ENCODE peak calls at places on chromosomes 2 and 18, in seven cellular contexts. One of them, this sample, is unnamed.

GRCh38 chr18:5413447-5413846 is 117.9 kb upstream of the ZBTB14 start:
- DNase-seq in HCT116: no peak
- DNase-seq in AG09319: no peak
- DNase-seq in dorsolateral prefrontal cortex: no peak
- DNase-seq in adrenal gland: no peak
- DNase-seq in cardiac muscle cell: no peak
- DNase-seq in osteocyte: no peak
- DNase-seq in this sample: no peak

GRCh38 chr18:28768791-28769768 is 592.1 kb upstream of the CDH2 start:
- DNase-seq in HCT116: no peak
- DNase-seq in AG09319: peak
- DNase-seq in dorsolateral prefrontal cortex: no peak
- DNase-seq in adrenal gland: no peak
- DNase-seq in cardiac muscle cell: no peak
- DNase-seq in osteocyte: no peak
- DNase-seq in this sample: no peak

GRCh38 chr2:147603434-147604225 is 241.2 kb upstream of the ACVR2A start:
- DNase-seq in HCT116: no peak
- DNase-seq in AG09319: no peak
- DNase-seq in dorsolateral prefrontal cortex: no peak
- DNase-seq in adrenal gland: no peak
- DNase-seq in cardiac muscle cell: peak
- DNase-seq in osteocyte: no peak
- DNase-seq in this sample: no peak

GRCh38 chr2:199019898-199020507 is 437.7 kb downstream of the SATB2 start:
- DNase-seq in HCT116: peak
- DNase-seq in AG09319: peak
- DNase-seq in dorsolateral prefrontal cortex: no peak
- DNase-seq in adrenal gland: no peak
- DNase-seq in cardiac muscle cell: peak
- DNase-seq in osteocyte: no peak
- DNase-seq in this sample: no peak

GRCh38 chr2:86413296-86414085 is 27.7 kb upstream of the KDM3A start:
- DNase-seq in HCT116: no peak
- DNase-seq in AG09319: no peak
- DNase-seq in dorsolateral prefrontal cortex: no peak
- DNase-seq in adrenal gland: no peak
- DNase-seq in cardiac muscle cell: no peak
- DNase-seq in osteocyte: no peak
- DNase-seq in this sample: no peak

GRCh38 chr18:24995056-24995455 is 356.9 kb downstream of the ZNF521 start:
- DNase-seq in HCT116: no peak
- DNase-seq in AG09319: no peak
- DNase-seq in dorsolateral prefrontal cortex: no peak
- DNase-seq in adrenal gland: no peak
- DNase-seq in cardiac muscle cell: no peak
- DNase-seq in osteocyte: no peak
- DNase-seq in this sample: no peak

GRCh38 chr2:235766206-235766794 is 272.5 kb downstream of the AGAP1 start:
- DNase-seq in HCT116: peak
- DNase-seq in AG09319: peak
- DNase-seq in dorsolateral prefrontal cortex: no peak
- DNase-seq in adrenal gland: peak
- DNase-seq in cardiac muscle cell: peak
- DNase-seq in osteocyte: peak
- DNase-seq in this sample: peak

GRCh38 chr2:6917071-6917760 is at the start of gene RNF144A:
- DNase-seq in HCT116: no peak
- DNase-seq in AG09319: no peak
- DNase-seq in dorsolateral prefrontal cortex: peak
- DNase-seq in adrenal gland: peak
- DNase-seq in cardiac muscle cell: peak
- DNase-seq in osteocyte: peak
- DNase-seq in this sample: peak

GRCh38 chr2:173872714-173873113 is 92.5 kb downstream of the SP3 start:
- DNase-seq in HCT116: no peak
- DNase-seq in AG09319: no peak
- DNase-seq in dorsolateral prefrontal cortex: no peak
- DNase-seq in adrenal gland: no peak
- DNase-seq in cardiac muscle cell: no peak
- DNase-seq in osteocyte: no peak
- DNase-seq in this sample: no peak

GRCh38 chr2:220043155-220043992 is 415.9 kb downstream of the SLC4A3 start:
- DNase-seq in HCT116: no peak
- DNase-seq in AG09319: no peak
- DNase-seq in dorsolateral prefrontal cortex: no peak
- DNase-seq in adrenal gland: no peak
- DNase-seq in cardiac muscle cell: peak
- DNase-seq in osteocyte: no peak
- DNase-seq in this sample: no peak

GRCh38 chr2:162490052-162490717 is 146.3 kb downstream of the GCA start:
- DNase-seq in HCT116: no peak
- DNase-seq in AG09319: no peak
- DNase-seq in dorsolateral prefrontal cortex: no peak
- DNase-seq in adrenal gland: no peak
- DNase-seq in cardiac muscle cell: no peak
- DNase-seq in osteocyte: no peak
- DNase-seq in this sample: no peak

GRCh38 chr2:227774011-227774624 is 28.4 kb downstream of the SCYGR8 start:
- DNase-seq in HCT116: peak
- DNase-seq in AG09319: no peak
- DNase-seq in dorsolateral prefrontal cortex: no peak
- DNase-seq in adrenal gland: no peak
- DNase-seq in cardiac muscle cell: no peak
- DNase-seq in osteocyte: peak
- DNase-seq in this sample: no peak

GRCh38 chr18:28961669-28962228 is 784.8 kb upstream of the CDH2 start:
- DNase-seq in HCT116: peak
- DNase-seq in AG09319: no peak
- DNase-seq in dorsolateral prefrontal cortex: no peak
- DNase-seq in adrenal gland: no peak
- DNase-seq in cardiac muscle cell: peak
- DNase-seq in osteocyte: no peak
- DNase-seq in this sample: no peak

GRCh38 chr2:63842149-63843061 is 709 bp downstream of the UGP2 start:
- DNase-seq in HCT116: no peak
- DNase-seq in AG09319: peak
- DNase-seq in dorsolateral prefrontal cortex: no peak
- DNase-seq in adrenal gland: peak
- DNase-seq in cardiac muscle cell: peak
- DNase-seq in osteocyte: no peak
- DNase-seq in this sample: no peak

GRCh38 chr2:113831156-113831555 is 58.7 kb upstream of the ACTR3 start:
- DNase-seq in HCT116: no peak
- DNase-seq in AG09319: no peak
- DNase-seq in dorsolateral prefrontal cortex: peak
- DNase-seq in adrenal gland: no peak
- DNase-seq in cardiac muscle cell: no peak
- DNase-seq in osteocyte: no peak
- DNase-seq in this sample: no peak

GRCh38 chr2:126798276-126799140 is 100.2 kb upstream of the TEX51 start:
- DNase-seq in HCT116: no peak
- DNase-seq in AG09319: no peak
- DNase-seq in dorsolateral prefrontal cortex: no peak
- DNase-seq in adrenal gland: no peak
- DNase-seq in cardiac muscle cell: no peak
- DNase-seq in osteocyte: peak
- DNase-seq in this sample: no peak

GRCh38 chr2:156294945-156295580 is 37.5 kb downstream of the NR4A2 start:
- DNase-seq in HCT116: no peak
- DNase-seq in AG09319: no peak
- DNase-seq in dorsolateral prefrontal cortex: no peak
- DNase-seq in adrenal gland: no peak
- DNase-seq in cardiac muscle cell: no peak
- DNase-seq in osteocyte: no peak
- DNase-seq in this sample: no peak

GRCh38 chr2:86396304-86396785 is 44.8 kb upstream of the KDM3A start:
- DNase-seq in HCT116: peak
- DNase-seq in AG09319: no peak
- DNase-seq in dorsolateral prefrontal cortex: peak
- DNase-seq in adrenal gland: peak
- DNase-seq in cardiac muscle cell: peak
- DNase-seq in osteocyte: no peak
- DNase-seq in this sample: no peak

GRCh38 chr2:40488101-40488598 is 36.3 kb upstream of the SLC8A1 start:
- DNase-seq in HCT116: peak
- DNase-seq in AG09319: peak
- DNase-seq in dorsolateral prefrontal cortex: no peak
- DNase-seq in adrenal gland: no peak
- DNase-seq in cardiac muscle cell: peak
- DNase-seq in osteocyte: no peak
- DNase-seq in this sample: no peak

GRCh38 chr18:413263-413662 is 87.2 kb downstream of the COLEC12 start:
- DNase-seq in HCT116: no peak
- DNase-seq in AG09319: no peak
- DNase-seq in dorsolateral prefrontal cortex: no peak
- DNase-seq in adrenal gland: no peak
- DNase-seq in cardiac muscle cell: peak
- DNase-seq in osteocyte: no peak
- DNase-seq in this sample: no peak

GRCh38 chr2:751474-751873 is 74.3 kb upstream of the TMEM18 start:
- DNase-seq in HCT116: no peak
- DNase-seq in AG09319: no peak
- DNase-seq in dorsolateral prefrontal cortex: no peak
- DNase-seq in adrenal gland: no peak
- DNase-seq in cardiac muscle cell: no peak
- DNase-seq in osteocyte: no peak
- DNase-seq in this sample: no peak

GRCh38 chr2:202116686-202117085 is 43.6 kb downstream of the KIAA2012 start:
- DNase-seq in HCT116: no peak
- DNase-seq in AG09319: no peak
- DNase-seq in dorsolateral prefrontal cortex: no peak
- DNase-seq in adrenal gland: no peak
- DNase-seq in cardiac muscle cell: no peak
- DNase-seq in osteocyte: no peak
- DNase-seq in this sample: no peak

GRCh38 chr18:62199629-62200028 is 12.6 kb downstream of the RELCH start:
- DNase-seq in HCT116: no peak
- DNase-seq in AG09319: no peak
- DNase-seq in dorsolateral prefrontal cortex: no peak
- DNase-seq in adrenal gland: no peak
- DNase-seq in cardiac muscle cell: no peak
- DNase-seq in osteocyte: no peak
- DNase-seq in this sample: no peak

GRCh38 chr18:62198259-62198658 is 11.2 kb downstream of the RELCH start:
- DNase-seq in HCT116: no peak
- DNase-seq in AG09319: no peak
- DNase-seq in dorsolateral prefrontal cortex: no peak
- DNase-seq in adrenal gland: no peak
- DNase-seq in cardiac muscle cell: no peak
- DNase-seq in osteocyte: no peak
- DNase-seq in this sample: no peak

GRCh38 chr18:62196978-62197377 is 9.9 kb downstream of the RELCH start:
- DNase-seq in HCT116: no peak
- DNase-seq in AG09319: no peak
- DNase-seq in dorsolateral prefrontal cortex: no peak
- DNase-seq in adrenal gland: no peak
- DNase-seq in cardiac muscle cell: no peak
- DNase-seq in osteocyte: no peak
- DNase-seq in this sample: no peak

GRCh38 chr18:62200121-62200914 is 13.3 kb downstream of the RELCH start:
- DNase-seq in HCT116: no peak
- DNase-seq in AG09319: no peak
- DNase-seq in dorsolateral prefrontal cortex: no peak
- DNase-seq in adrenal gland: no peak
- DNase-seq in cardiac muscle cell: peak
- DNase-seq in osteocyte: no peak
- DNase-seq in this sample: no peak

GRCh38 chr18:62196079-62196478 is 9.0 kb downstream of the RELCH start:
- DNase-seq in HCT116: no peak
- DNase-seq in AG09319: no peak
- DNase-seq in dorsolateral prefrontal cortex: no peak
- DNase-seq in adrenal gland: no peak
- DNase-seq in cardiac muscle cell: no peak
- DNase-seq in osteocyte: no peak
- DNase-seq in this sample: no peak
- TF ChIP-seq CTCF in HCT116: peak
- TF ChIP-seq CTCF in AG09319: no peak
- TF ChIP-seq CTCF in dorsolateral prefrontal cortex: no peak
- TF ChIP-seq CTCF in adrenal gland: no peak
- TF ChIP-seq CTCF in cardiac muscle cell: no peak
- TF ChIP-seq CTCF in osteocyte: no peak
- TF ChIP-seq CTCF in this sample: peak

DNA sequence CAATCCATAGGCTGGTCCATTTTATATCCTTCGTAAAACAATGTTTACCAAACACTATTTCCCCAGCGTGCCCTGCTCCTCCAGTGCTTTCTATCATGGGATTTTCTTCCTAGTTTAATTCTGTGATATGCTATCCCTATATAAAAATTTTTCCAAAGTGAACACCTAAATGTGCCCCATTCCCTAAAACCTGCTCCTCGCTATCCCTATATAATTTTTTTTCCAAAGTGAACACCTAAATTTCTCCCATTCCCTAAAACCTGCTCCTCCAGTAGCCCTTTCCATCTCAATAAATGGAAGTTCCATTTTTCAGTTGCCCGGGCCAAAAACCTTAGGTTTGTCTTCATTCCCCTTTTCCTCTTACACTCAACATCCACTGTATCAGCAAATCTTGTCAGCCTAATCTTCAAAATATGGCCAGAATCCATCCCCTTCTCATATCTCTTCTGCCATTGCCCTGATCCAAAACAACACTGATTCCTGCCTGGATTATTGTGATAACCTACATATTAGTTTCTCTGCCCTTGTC is 26.1 kb downstream of the APOB start:
- DNase-seq in HCT116: no peak
- DNase-seq in AG09319: no peak
- DNase-seq in dorsolateral prefrontal cortex: no peak
- DNase-seq in adrenal gland: no peak
- DNase-seq in cardiac muscle cell: no peak
- DNase-seq in osteocyte: no peak
- DNase-seq in this sample: no peak
- TF ChIP-seq CTCF in HCT116: no peak
- TF ChIP-seq CTCF in AG09319: no peak
- TF ChIP-seq CTCF in dorsolateral prefrontal cortex: no peak
- TF ChIP-seq CTCF in adrenal gland: no peak
- TF ChIP-seq CTCF in cardiac muscle cell: no peak
- TF ChIP-seq CTCF in osteocyte: no peak
- TF ChIP-seq CTCF in this sample: no peak

DNA sequence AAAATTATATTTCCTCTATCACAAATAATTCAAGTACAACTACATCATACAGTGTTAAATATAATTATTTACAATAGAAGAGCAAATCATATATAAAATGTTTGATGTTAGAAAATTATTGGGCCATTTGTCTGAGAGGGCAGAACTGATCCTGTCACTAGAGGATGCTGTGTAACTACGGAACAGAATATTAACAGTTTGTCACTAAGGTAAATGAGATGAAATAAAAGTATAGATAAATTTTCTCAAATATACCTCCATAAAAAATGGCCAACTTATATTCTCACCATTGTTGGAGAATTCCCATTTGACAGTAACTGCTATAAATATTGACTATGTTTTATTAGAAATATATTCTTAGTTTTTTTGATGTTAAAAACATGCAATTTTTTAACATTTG is 1067.4 kb upstream of the DDX18 start:
- DNase-seq in HCT116: no peak
- DNase-seq in AG09319: no peak
- DNase-seq in dorsolateral prefrontal cortex: no peak
- DNase-seq in adrenal gland: no peak
- DNase-seq in cardiac muscle cell: no peak
- DNase-seq in osteocyte: no peak
- DNase-seq in this sample: no peak
- TF ChIP-seq CTCF in HCT116: no peak
- TF ChIP-seq CTCF in AG09319: no peak
- TF ChIP-seq CTCF in dorsolateral prefrontal cortex: no peak
- TF ChIP-seq CTCF in adrenal gland: no peak
- TF ChIP-seq CTCF in cardiac muscle cell: no peak
- TF ChIP-seq CTCF in osteocyte: peak
- TF ChIP-seq CTCF in this sample: no peak

GRCh38 chr2:45729753-45730512 is 78.5 kb downstream of the PRKCE start:
- DNase-seq in HCT116: peak
- DNase-seq in AG09319: no peak
- DNase-seq in dorsolateral prefrontal cortex: no peak
- DNase-seq in adrenal gland: no peak
- DNase-seq in cardiac muscle cell: no peak
- DNase-seq in osteocyte: no peak
- DNase-seq in this sample: no peak
- TF ChIP-seq CTCF in HCT116: peak
- TF ChIP-seq CTCF in AG09319: no peak
- TF ChIP-seq CTCF in dorsolateral prefrontal cortex: no peak
- TF ChIP-seq CTCF in adrenal gland: peak
- TF ChIP-seq CTCF in cardiac muscle cell: peak
- TF ChIP-seq CTCF in osteocyte: no peak
- TF ChIP-seq CTCF in this sample: no peak

This sample was measured in mesothelial cell of epicardium.